ENCODE peak calls at places on chromosome X, in four cellular contexts. A, W, Y and I are unnamed samples.

GRCh38 chrX:132900631-132901030 is 57.8 kb downstream of the HS6ST2 start:
- DNase-seq in W (no peak), A (no peak), Y (no peak), I (no peak)

GRCh38 chrX:151391722-151392121 is 5.3 kb upstream of the VMA21 start:
- DNase-seq in A (no peak), W (peak), Y (no peak), I (no peak)

GRCh38 chrX:55135171-55135570 is 46.4 kb downstream of the PAGE2 start:
- DNase-seq in Y (peak), A (peak), W (peak), I (peak)

GRCh38 chrX:13791559-13791958 is 25.3 kb downstream of the GPM6B start:
- DNase-seq in A (no peak), Y (no peak), W (no peak), I (no peak)

GRCh38 chrX:53085661-53086229 is 3.6 kb downstream of the TSPYL2 start:
- DNase-seq in A (no peak), W (no peak), Y (no peak), I (no peak)

GRCh38 chrX:15579778-15580747 is 20.7 kb downstream of the ACE2 start:
- DNase-seq in A (no peak), W (peak), Y (no peak), I (peak)

GRCh38 chrX:153906126-153906917 is 1.8 kb downstream of the AVPR2 start:
- DNase-seq in W (no peak), Y (no peak), A (no peak), I (no peak)

GRCh38 chrX:71128915-71129765 is 10.7 kb downstream of the MED12 start:
- DNase-seq in Y (peak), W (peak), A (peak), I (peak)

GRCh38 chrX:17860811-17861495 is at the start of gene RAI2:
- DNase-seq in Y (no peak), A (no peak), W (peak), I (no peak)

GRCh38 chrX:15158350-15158735 is 111.5 kb downstream of the ASB9 start:
- DNase-seq in A (no peak), Y (no peak), W (no peak), I (no peak)

GRCh38 chrX:120653000-120653399 is 23.1 kb upstream of the C1GALT1C1 start:
- DNase-seq in A (no peak), Y (no peak), W (no peak), I (no peak)

GRCh38 chrX:107724653-107725052 is 50.9 kb downstream of the TSC22D3 start:
- DNase-seq in Y (no peak), A (no peak), W (no peak), I (no peak)

GRCh38 chrX:107723501-107723900 is 52.1 kb downstream of the TSC22D3 start:
- DNase-seq in A (no peak), Y (no peak), W (no peak), I (no peak)

GRCh38 chrX:107726809-107727534 is 48.6 kb downstream of the TSC22D3 start:
- DNase-seq in Y (peak), W (peak), A (peak), I (no peak)

GRCh38 chrX:107728342-107729099 is 47.1 kb downstream of the TSC22D3 start:
- DNase-seq in W (no peak), Y (no peak), A (no peak), I (no peak)

DNA sequence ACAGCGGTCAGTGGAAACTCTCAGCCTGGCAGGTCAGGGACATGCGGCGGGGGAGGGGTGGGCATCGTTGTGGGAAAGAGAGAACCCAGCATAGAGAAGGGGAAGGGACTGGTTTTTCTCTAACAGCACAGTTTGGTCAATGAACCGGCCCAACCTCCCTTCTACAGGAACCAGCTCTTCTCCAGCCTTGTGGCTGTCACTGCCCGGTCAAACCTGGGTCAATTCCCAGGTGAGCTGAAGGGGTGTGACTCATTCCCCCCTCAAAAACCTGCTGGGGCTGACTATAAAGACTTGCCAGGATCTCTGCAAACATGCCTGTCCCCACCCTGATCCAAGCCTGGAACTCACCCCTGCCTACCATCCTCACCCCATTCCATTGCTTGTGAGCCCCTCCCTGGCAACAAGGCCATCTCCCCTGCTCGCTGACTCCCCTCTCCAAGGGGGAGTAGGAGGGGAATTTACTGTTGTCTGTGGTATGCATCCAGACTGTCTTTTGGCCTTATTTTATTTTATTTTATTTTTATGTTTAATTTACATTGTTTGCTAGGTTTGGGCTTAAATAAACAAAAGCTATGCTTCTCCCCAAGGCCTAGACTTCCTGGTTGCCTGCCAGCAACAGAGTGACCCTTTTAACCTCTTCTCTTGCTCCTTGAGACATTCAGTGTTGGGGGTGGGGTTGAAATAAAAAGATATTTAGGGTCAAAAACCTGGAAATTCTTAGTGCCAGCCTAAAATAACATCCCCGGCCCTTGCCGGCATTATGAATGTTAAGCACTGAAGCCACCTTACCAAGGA is 49.6 kb downstream of the TSC22D3 start:
- DNase-seq in A (peak), Y (no peak), W (no peak), I (no peak)
- TF ChIP-seq RFX5 in A (no peak), Y (no peak), W (no peak), I (no peak)

DNA sequence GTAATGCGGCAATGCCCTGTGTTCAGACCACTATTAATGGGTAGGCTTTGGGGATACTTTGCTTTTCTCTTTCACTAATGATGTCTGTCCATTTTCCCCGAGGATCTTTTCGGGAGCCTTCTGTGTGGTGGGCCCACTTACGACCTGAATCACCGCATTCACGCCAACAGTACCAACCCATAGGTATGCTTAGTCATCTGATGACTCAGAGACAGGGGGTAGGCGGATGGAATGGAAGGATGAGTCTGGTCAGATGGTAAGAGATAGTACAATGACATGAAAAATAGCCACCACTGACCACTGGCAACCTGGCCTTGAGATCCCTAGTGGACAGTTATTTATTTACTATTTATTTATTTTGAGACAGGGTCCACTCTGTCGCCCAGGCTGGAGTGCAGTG is 76.0 kb upstream of the DHRSX start:
- DNase-seq in Y (peak), W (peak), A (peak), I (no peak)
- TF ChIP-seq RFX5 in Y (no peak), W (no peak), A (no peak), I (no peak)

GRCh38 chrX:25523574-25523973 is 507.8 kb upstream of the ARX start:
- DNase-seq in Y (peak), W (no peak), A (peak), I (peak)

GRCh38 chrX:25519258-25519657 is 503.5 kb upstream of the ARX start:
- DNase-seq in W (no peak), Y (no peak), A (no peak), I (no peak)

GRCh38 chrX:25527596-25527995 is 511.8 kb upstream of the ARX start:
- DNase-seq in A (no peak), W (no peak), Y (no peak), I (no peak)

DNA sequence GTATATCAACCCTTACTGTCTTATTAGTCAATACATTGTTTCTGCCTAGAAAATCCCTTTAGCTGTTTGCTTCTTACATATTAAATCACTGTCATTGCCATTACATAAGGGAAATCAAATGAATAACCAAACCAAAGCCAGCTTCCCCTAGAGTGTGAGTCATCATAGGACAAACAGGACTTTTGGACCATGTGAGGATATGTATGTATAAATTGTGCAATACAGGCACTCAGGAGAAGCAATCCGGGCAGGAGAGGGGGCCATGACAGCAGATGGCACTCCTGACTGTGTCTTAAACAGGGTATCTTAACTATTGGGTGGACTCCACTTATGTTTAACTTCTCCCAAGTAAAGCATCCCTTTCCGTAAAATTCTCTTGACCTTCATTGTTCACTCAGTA is 508.4 kb upstream of the ARX start:
- DNase-seq in W (no peak), Y (peak), A (peak), I (peak)
- TF ChIP-seq RFX5 in W (no peak), Y (no peak), A (no peak), I (no peak)

DNA sequence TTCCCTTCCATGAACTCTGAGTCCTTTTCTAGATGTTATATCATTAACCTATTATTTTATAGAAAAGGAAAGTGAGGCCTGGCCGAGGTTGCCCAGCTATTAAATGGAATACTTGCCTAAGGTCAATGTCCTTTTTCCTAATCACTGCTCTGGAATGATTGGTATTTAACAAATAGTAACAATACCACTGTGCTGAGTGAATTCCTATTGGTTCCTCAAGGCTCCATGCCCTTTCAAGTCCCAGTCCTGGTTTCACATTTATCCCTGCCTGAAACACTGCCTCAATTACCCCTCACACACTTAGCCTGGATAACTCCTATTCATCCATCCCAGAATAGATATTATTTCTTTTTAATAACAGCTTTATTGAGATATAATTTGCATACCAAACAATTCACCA is 6.2 kb downstream of the TCEAL9 start:
- DNase-seq in W (no peak), Y (peak), A (peak), I (peak)
- TF ChIP-seq RFX5 in W (no peak), Y (no peak), A (no peak), I (no peak)

DNA sequence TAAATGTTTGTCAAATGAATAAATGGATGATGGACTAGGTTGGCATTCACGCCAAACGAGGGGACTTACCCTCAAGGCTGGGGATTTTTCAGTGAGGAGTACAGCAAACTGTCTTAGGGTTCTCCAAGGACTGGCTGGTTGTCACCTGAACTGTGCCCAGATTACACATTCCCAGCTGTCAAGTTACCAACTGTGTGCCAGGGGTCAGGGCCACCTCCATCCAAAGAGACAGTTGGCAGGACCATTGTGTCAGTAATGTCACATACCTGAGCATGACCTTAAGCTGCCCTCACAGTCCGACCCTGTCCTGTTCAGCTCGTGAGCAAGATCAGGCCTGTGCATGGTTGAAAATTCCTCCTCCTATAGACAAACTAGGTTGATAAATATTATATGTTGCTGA is 116.7 kb downstream of the MID1IP1 start:
- DNase-seq in W (no peak), Y (no peak), A (no peak), I (no peak)
- TF ChIP-seq RFX5 in W (no peak), Y (no peak), A (no peak), I (no peak)